ENCODE peak calls at places on chromosomes 2 and 18, in nine cellular contexts. G, F, W, Y, J, E, B, S and K are unnamed samples.

GRCh38 chr18:12315911-12316310 is 7.9 kb downstream of the TUBB6 start:
- DNase-seq in G (peak), F (no peak), W (no peak), Y (no peak), J (no peak), E (no peak), B (no peak), S (no peak), K (no peak)

GRCh38 chr2:112752667-112753066 is 11.7 kb downstream of the CKAP2L start:
- DNase-seq in G (no peak), F (no peak), W (no peak), Y (no peak), J (no peak), E (no peak), B (no peak), S (no peak), K (no peak)

GRCh38 chr2:190791347-190791982 is 89.2 kb upstream of the GLS start:
- DNase-seq in G (no peak), F (no peak), W (no peak), Y (no peak), J (no peak), E (peak), B (peak), S (no peak), K (no peak)

GRCh38 chr18:43596106-43596712 is 318.9 kb upstream of the SYT4 start:
- DNase-seq in G (no peak), F (no peak), W (no peak), Y (no peak), J (no peak), E (no peak), B (no peak), S (peak), K (peak)

GRCh38 chr2:196592331-196592911 is 47.1 kb upstream of the CCDC150 start:
- DNase-seq in G (no peak), F (no peak), W (peak), Y (peak), J (no peak), E (peak), B (no peak), S (peak), K (peak)

GRCh38 chr18:65954372-65954771 is 203.6 kb downstream of the CDH7 start:
- DNase-seq in G (no peak), F (no peak), W (no peak), Y (no peak), J (no peak), E (no peak), B (no peak), S (no peak), K (no peak)

GRCh38 chr2:157825885-157826284 is 50.2 kb downstream of the ACVR1 start:
- DNase-seq in G (no peak), F (no peak), W (peak), Y (no peak), J (no peak), E (no peak), B (no peak), S (no peak), K (no peak)

GRCh38 chr2:33395660-33396249 is 80.7 kb upstream of the RASGRP3 start:
- DNase-seq in G (no peak), F (peak), W (no peak), Y (no peak), J (peak), E (peak), B (peak), S (peak), K (no peak)

GRCh38 chr2:11296401-11296800 is 48.0 kb downstream of the ROCK2 start:
- DNase-seq in G (no peak), F (no peak), W (no peak), Y (no peak), J (no peak), E (no peak), B (no peak), S (no peak), K (no peak)

GRCh38 chr2:181466661-181467576 is 9.7 kb downstream of the ITGA4 start:
- DNase-seq in G (peak), F (peak), W (peak), Y (peak), J (peak), E (peak), B (peak), S (peak), K (no peak)

GRCh38 chr2:164028764-164029534 is 293.1 kb upstream of the FIGN start:
- DNase-seq in G (no peak), F (no peak), W (no peak), Y (no peak), J (no peak), E (no peak), B (no peak), S (no peak), K (no peak)

GRCh38 chr2:194443926-194444325 is 1213.1 kb upstream of the SLC39A10 start:
- DNase-seq in G (no peak), F (no peak), W (no peak), Y (no peak), J (no peak), E (no peak), B (no peak), S (no peak), K (no peak)

GRCh38 chr2:216716109-216716508 is 20.8 kb upstream of the IGFBP5 start:
- DNase-seq in G (no peak), F (no peak), W (no peak), Y (no peak), J (no peak), E (no peak), B (no peak), S (no peak), K (no peak)

GRCh38 chr2:18384242-18384641 is 176.2 kb downstream of the RDH14 start:
- DNase-seq in G (no peak), F (no peak), W (no peak), Y (no peak), J (no peak), E (no peak), B (no peak), S (no peak), K (no peak)

GRCh38 chr2:46615555-46616487 is 136.5 kb downstream of the TMEM247 start:
- DNase-seq in G (no peak), F (peak), W (no peak), Y (no peak), J (peak), E (peak), B (no peak), S (peak), K (no peak)

GRCh38 chr2:143150287-143150686 is 21.1 kb downstream of the ARHGAP15 start:
- DNase-seq in G (no peak), F (no peak), W (no peak), Y (no peak), J (no peak), E (peak), B (no peak), S (no peak), K (no peak)

GRCh38 chr18:57352761-57353136 is 392 bp downstream of the ST8SIA3 start:
- DNase-seq in G (no peak), F (no peak), W (no peak), Y (no peak), J (no peak), E (no peak), B (no peak), S (no peak), K (no peak)

GRCh38 chr18:24402209-24402785 is 4.7 kb upstream of the OSBPL1A start:
- DNase-seq in G (no peak), F (no peak), W (no peak), Y (no peak), J (no peak), E (no peak), B (no peak), S (no peak), K (no peak)

GRCh38 chr2:236302555-236302954 is 38.3 kb upstream of the ASB18 start:
- DNase-seq in G (no peak), F (no peak), W (no peak), Y (no peak), J (no peak), E (no peak), B (no peak), S (no peak), K (no peak)

GRCh38 chr18:70374154-70374553 is 85.3 kb downstream of the SOCS6 start:
- DNase-seq in G (no peak), F (no peak), W (no peak), Y (no peak), J (no peak), E (no peak), B (no peak), S (peak), K (no peak)

GRCh38 chr2:29455202-29455885 is 340.1 kb downstream of the CLIP4 start:
- DNase-seq in G (no peak), F (no peak), W (no peak), Y (no peak), J (no peak), E (no peak), B (no peak), S (no peak), K (no peak)

GRCh38 chr18:66616523-66616983 is 12.7 kb upstream of the CDH19 start:
- DNase-seq in G (no peak), F (no peak), W (no peak), Y (no peak), J (no peak), E (peak), B (no peak), S (peak), K (no peak)

GRCh38 chr2:38214209-38214717 is 138.3 kb upstream of the CYP1B1 start:
- DNase-seq in G (no peak), F (no peak), W (no peak), Y (no peak), J (no peak), E (no peak), B (no peak), S (no peak), K (no peak)

GRCh38 chr18:58080516-58080915 is 36.5 kb downstream of the NEDD4L start:
- DNase-seq in G (no peak), F (no peak), W (no peak), Y (no peak), J (no peak), E (no peak), B (no peak), S (no peak), K (no peak)

GRCh38 chr2:172298009-172298408 is 129.4 kb upstream of the ITGA6 start:
- DNase-seq in G (no peak), F (no peak), W (no peak), Y (no peak), J (no peak), E (no peak), B (no peak), S (no peak), K (no peak)

GRCh38 chr2:47311764-47312503 is 91.0 kb upstream of the MSH2 start:
- DNase-seq in G (no peak), F (no peak), W (no peak), Y (no peak), J (no peak), E (no peak), B (no peak), S (no peak), K (no peak)

GRCh38 chr18:25604231-25604908 is 252.4 kb upstream of the ZNF521 start:
- DNase-seq in G (no peak), F (no peak), W (no peak), Y (no peak), J (no peak), E (no peak), B (no peak), S (no peak), K (no peak)

GRCh38 chr18:38262666-38263065 is 697.1 kb upstream of the CELF4 start:
- DNase-seq in G (no peak), F (no peak), W (no peak), Y (no peak), J (no peak), E (no peak), B (no peak), S (no peak), K (no peak)

GRCh38 chr2:184769038-184769437 is 170.7 kb downstream of the ZNF804A start:
- DNase-seq in G (no peak), F (no peak), W (no peak), Y (no peak), J (no peak), E (no peak), B (no peak), S (no peak), K (no peak)

GRCh38 chr2:142880275-142880674 is 2.8 kb downstream of the KYNU start:
- DNase-seq in G (no peak), F (no peak), W (no peak), Y (no peak), J (no peak), E (no peak), B (no peak), S (peak), K (no peak)

GRCh38 chr2:238287702-238288649 is at the start of gene PER2:
- DNase-seq in G (peak), F (peak), W (peak), Y (peak), J (peak), E (peak), B (peak), S (peak), K (peak)

GRCh38 chr2:25855065-25855464 is 23.2 kb downstream of the ASXL2 start:
- DNase-seq in G (no peak), F (no peak), W (no peak), Y (no peak), J (no peak), E (no peak), B (no peak), S (no peak), K (no peak)

GRCh38 chr2:25854613-25855012 is 23.7 kb downstream of the ASXL2 start:
- DNase-seq in G (no peak), F (no peak), W (no peak), Y (no peak), J (no peak), E (no peak), B (no peak), S (no peak), K (no peak)

GRCh38 chr2:25856377-25856776 is 21.9 kb downstream of the ASXL2 start:
- DNase-seq in G (no peak), F (no peak), W (no peak), Y (no peak), J (no peak), E (no peak), B (no peak), S (no peak), K (no peak)

GRCh38 chr2:25853038-25853638 is 25.1 kb downstream of the ASXL2 start:
- DNase-seq in G (no peak), F (no peak), W (no peak), Y (no peak), J (no peak), E (no peak), B (no peak), S (no peak), K (no peak)

GRCh38 chr2:25851740-25852503 is 26.4 kb downstream of the ASXL2 start:
- DNase-seq in G (no peak), F (no peak), W (no peak), Y (no peak), J (no peak), E (peak), B (peak), S (peak), K (peak)
- TF ChIP-seq POLR2A in G (no peak), F (no peak), W (no peak), Y (no peak), J (no peak), E (no peak), B (no peak), S (no peak), K (no peak)

DNA sequence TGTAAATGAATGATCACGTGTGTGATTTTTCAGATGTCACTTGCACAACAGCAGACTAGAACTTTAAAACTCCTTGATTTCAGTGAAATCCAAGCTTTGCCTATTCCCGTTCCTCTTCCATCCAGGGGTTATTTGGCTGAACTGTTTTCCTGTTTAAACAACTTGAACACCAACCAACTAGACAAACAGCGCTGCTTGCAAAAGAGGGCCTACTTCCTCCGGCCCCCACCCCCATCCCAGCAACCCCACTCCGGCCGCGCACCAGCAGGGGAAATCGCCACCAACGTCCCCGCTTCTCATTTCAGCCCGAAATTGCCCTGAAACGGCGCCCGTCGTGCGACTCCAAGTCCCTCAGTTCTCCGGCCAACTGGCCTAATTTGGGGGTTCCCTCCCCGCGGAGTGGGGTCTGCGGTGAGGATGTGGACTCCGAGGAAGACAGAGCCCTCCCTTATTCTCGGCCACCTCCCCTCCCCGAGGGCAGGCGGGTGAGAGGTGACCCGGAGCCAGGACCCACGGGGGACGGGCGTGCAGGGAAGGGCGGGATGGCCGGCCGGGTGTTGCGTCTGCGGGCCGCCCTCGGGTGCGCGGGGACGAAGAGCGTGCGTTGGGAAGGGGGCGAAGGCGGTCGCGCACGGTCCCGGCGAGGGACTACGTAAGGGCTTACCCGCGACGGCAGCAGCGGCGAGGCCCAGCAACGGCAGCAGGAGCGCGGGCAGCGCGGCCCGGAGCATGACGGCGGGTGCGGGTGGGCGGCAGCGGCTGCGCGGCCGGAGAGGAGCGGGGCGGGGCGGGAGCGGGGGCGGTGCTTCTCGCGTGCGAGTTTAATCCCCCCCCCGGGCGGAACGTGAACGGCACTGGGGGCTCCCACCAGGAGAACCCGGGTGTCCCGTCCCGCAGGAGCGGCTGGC is at the start of gene CD302:
- DNase-seq in G (peak), F (peak), W (peak), Y (peak), J (peak), E (peak), B (peak), S (peak), K (peak)
- TF ChIP-seq POLR2A in G (no peak), F (peak), W (no peak), Y (no peak), J (no peak), E (peak), B (peak), S (peak), K (peak)

GRCh38 chr2:54581326-54582039 is 125.4 kb downstream of the SPTBN1 start:
- DNase-seq in G (no peak), F (no peak), W (no peak), Y (no peak), J (no peak), E (no peak), B (no peak), S (no peak), K (no peak)

GRCh38 chr2:54577944-54578667 is 122.0 kb downstream of the SPTBN1 start:
- DNase-seq in G (no peak), F (no peak), W (no peak), Y (no peak), J (no peak), E (no peak), B (no peak), S (no peak), K (no peak)

GRCh38 chr2:54579061-54579681 is 123.0 kb downstream of the SPTBN1 start:
- DNase-seq in G (no peak), F (no peak), W (no peak), Y (no peak), J (no peak), E (no peak), B (no peak), S (no peak), K (no peak)

GRCh38 chr2:54578668-54579045 is 122.5 kb downstream of the SPTBN1 start:
- DNase-seq in G (no peak), F (no peak), W (no peak), Y (no peak), J (no peak), E (no peak), B (no peak), S (no peak), K (no peak)

GRCh38 chr2:54579682-54580349 is 123.7 kb downstream of the SPTBN1 start:
- DNase-seq in G (no peak), F (peak), W (peak), Y (no peak), J (peak), E (peak), B (no peak), S (peak), K (no peak)
- TF ChIP-seq POLR2A in G (no peak), F (peak), W (no peak), Y (no peak), J (peak), E (no peak), B (no peak), S (no peak), K (peak)

GRCh38 chr2:240869956-240870875 is 1.6 kb downstream of the AGXT start:
- DNase-seq in G (peak), F (no peak), W (no peak), Y (no peak), J (no peak), E (no peak), B (no peak), S (no peak), K (no peak)
- TF ChIP-seq POLR2A in G (no peak), F (no peak), W (no peak), Y (no peak), J (no peak), E (no peak), B (no peak), S (no peak), K (no peak)

GRCh38 chr2:27428978-27429541 is 629 bp downstream of the NRBP1 start:
- DNase-seq in G (peak), F (peak), W (peak), Y (peak), J (peak), E (peak), B (peak), S (peak), K (peak)

GRCh38 chr2:27422958-27423357 is 5.5 kb upstream of the NRBP1 start:
- DNase-seq in G (no peak), F (no peak), W (no peak), Y (no peak), J (no peak), E (no peak), B (no peak), S (no peak), K (no peak)

GRCh38 chr2:27427863-27428212 is 593 bp upstream of the NRBP1 start:
- DNase-seq in G (no peak), F (no peak), W (no peak), Y (no peak), J (no peak), E (no peak), B (no peak), S (no peak), K (no peak)

GRCh38 chr2:27431395-27431794 is 3.0 kb downstream of the NRBP1 start:
- DNase-seq in G (no peak), F (no peak), W (no peak), Y (no peak), J (no peak), E (peak), B (no peak), S (no peak), K (no peak)

GRCh38 chr2:27428213-27428977 is at the start of gene NRBP1:
- DNase-seq in G (peak), F (peak), W (peak), Y (peak), J (peak), E (peak), B (peak), S (peak), K (peak)
- TF ChIP-seq POLR2A in G (peak), F (peak), W (peak), Y (peak), J (peak), E (peak), B (peak), S (peak), K (peak)